ENCODE peak calls at places on chromosomes 2 and 18, in nine cellular contexts. Q is NT2/D1; X is sigmoid colon; G is lung; E is lower lobe of right lung; Z is CD8-positive, alpha-beta T cell; I is hepatocyte; W is tibial artery; M is right cardiac atrium. D is an unnamed sample.

GRCh38 chr18:74942319-74942910 is 266.5 kb downstream of the PTGR3 start:
- DNase-seq in E (no peak), Z (no peak), X (no peak), W (no peak), I (no peak), G (no peak), M (no peak), Q (no peak), D (no peak)

GRCh38 chr2:180983468-180984388 is 3.3 kb downstream of the UBE2E3 start:
- DNase-seq in Q (peak; percentile 42), I (peak; percentile 68), X (no peak), Z (peak; percentile 33), G (no peak), M (no peak), W (no peak), E (no peak), D (no peak)

GRCh38 chr2:222521099-222521498 is 96.8 kb downstream of the SGPP2 start:
- DNase-seq in Z (no peak), W (no peak), G (no peak), X (no peak), E (no peak), M (no peak), Q (no peak), I (no peak), D (no peak)

GRCh38 chr18:73136134-73136533 is 268.3 kb upstream of the NETO1 start:
- DNase-seq in Z (no peak), E (no peak), M (no peak), I (peak; percentile 8), Q (no peak), X (no peak), G (no peak), W (no peak), D (no peak)

GRCh38 chr2:85410584-85411404 is 628 bp upstream of the CAPG start:
- DNase-seq in W (no peak), G (no peak), E (no peak), M (peak; percentile 10), X (no peak), Q (no peak), Z (no peak), I (no peak), D (no peak)

GRCh38 chr2:46575467-46575866 is 96.1 kb downstream of the TMEM247 start:
- DNase-seq in E (no peak), I (no peak), G (no peak), W (no peak), X (no peak), Q (no peak), M (no peak), Z (no peak), D (no peak)

GRCh38 chr18:34352385-34353163 is 127.9 kb upstream of the NOL4 start:
- DNase-seq in X (no peak), Z (no peak), W (no peak), I (peak; percentile 16), Q (no peak), M (no peak), G (no peak), E (no peak), D (no peak)

GRCh38 chr2:9333591-9334171 is 89.6 kb downstream of the ITGB1BP1 start:
- DNase-seq in W (peak; percentile 70), E (no peak), G (peak; percentile 60), Q (peak; percentile 40), I (peak; percentile 84), Z (no peak), M (no peak), X (peak; percentile 81), D (no peak)

GRCh38 chr2:196274387-196274809 is 103.0 kb upstream of the STK17B start:
- DNase-seq in Q (no peak), G (no peak), W (peak; percentile 32), I (peak; percentile 41), M (no peak), X (no peak), Z (peak; percentile 38), E (no peak), D (no peak)

GRCh38 chr2:95121150-95121494 is 486 bp downstream of the MRPS5 start:
- DNase-seq in Q (no peak), E (no peak), M (no peak), I (no peak), Z (no peak), X (no peak), W (no peak), G (peak; percentile 38), D (no peak)

GRCh38 chr2:197345846-197346370 is 35.3 kb upstream of the ANKRD44 start:
- DNase-seq in X (no peak), Q (no peak), E (no peak), G (no peak), M (no peak), W (no peak), I (no peak), Z (no peak), D (no peak)

GRCh38 chr2:202299712-202300111 is 34.1 kb downstream of the NOP58 start:
- DNase-seq in G (no peak), Z (no peak), M (no peak), E (no peak), Q (no peak), X (no peak), W (no peak), I (no peak), D (no peak)

GRCh38 chr2:777546-777945 is 100.3 kb upstream of the TMEM18 start:
- DNase-seq in M (no peak), Z (no peak), G (no peak), E (no peak), W (no peak), Q (no peak), I (no peak), X (no peak), D (no peak)
- H3K9me3 ChIP-seq in M (no peaks in the 10 kb centered on the region), Z (no peaks in the 10 kb centered on the region), G (no peaks in the 10 kb centered on the region), E (no peaks in the 10 kb centered on the region), W (no peaks in the 10 kb centered on the region), Q (no peaks in the 10 kb centered on the region), I (no peaks in the 10 kb centered on the region), X (no peaks in the 10 kb centered on the region), D (no peaks in the 10 kb centered on the region)

GRCh38 chr2:14348247-14348646 is 284.3 kb upstream of the LRATD1 start:
- DNase-seq in G (no peak), I (no peak), W (no peak), E (no peak), X (no peak), Z (no peak), Q (no peak), M (no peak), D (no peak)
- H3K9me3 ChIP-seq in G (no peaks in the 10 kb centered on the region), I (peaks cover 4% of the 10 kb centered on the region), W (no peaks in the 10 kb centered on the region), E (no peaks in the 10 kb centered on the region), X (no peaks in the 10 kb centered on the region), Z (no peaks in the 10 kb centered on the region), Q (no peaks in the 10 kb centered on the region), M (no peaks in the 10 kb centered on the region), D (no peaks in the 10 kb centered on the region)

DNA sequence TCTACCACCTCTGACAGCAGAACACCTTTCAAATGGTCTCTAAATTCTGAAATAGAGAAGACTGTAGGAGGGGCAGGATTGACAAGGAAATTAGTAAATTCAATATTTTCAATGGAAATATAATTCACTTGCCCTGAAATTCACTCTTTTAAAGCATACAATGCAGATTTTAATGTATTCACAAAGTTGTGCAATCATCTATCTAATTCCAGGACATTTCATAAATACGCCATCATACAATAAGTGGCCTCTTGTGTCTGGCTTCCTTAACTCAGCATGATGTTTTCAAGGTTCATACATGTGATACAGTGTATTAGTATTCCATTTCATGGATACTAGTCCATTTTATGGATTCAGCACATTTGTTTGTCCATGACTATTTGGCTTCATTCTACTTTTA is 74.2 kb downstream of the ZRANB3 start:
- DNase-seq in Q (no peak), G (no peak), Z (no peak), W (no peak), I (no peak), E (no peak), X (no peak), M (no peak), D (no peak)
- H3K9me3 ChIP-seq in Q (peaks cover 35% of the 10 kb centered on the region), G (peaks cover 3% of the 10 kb centered on the region), Z (no peaks in the 10 kb centered on the region), W (peaks cover 8% of the 10 kb centered on the region), I (no peaks in the 10 kb centered on the region), E (peaks cover 25% of the 10 kb centered on the region), X (peaks cover 10% of the 10 kb centered on the region), M (no peaks in the 10 kb centered on the region), D (no peaks in the 10 kb centered on the region)

GRCh38 chr2:2755990-2756389 is 424.9 kb upstream of the MYT1L start:
- DNase-seq in G (no peak), E (no peak), Q (no peak), Z (no peak), M (no peak), W (no peak), I (no peak), X (no peak), D (no peak)

GRCh38 chr2:2756886-2757285 is 425.8 kb upstream of the MYT1L start:
- DNase-seq in W (no peak), G (no peak), Z (no peak), M (no peak), I (no peak), E (no peak), X (no peak), Q (no peak), D (no peak)

GRCh38 chr2:2754940-2755339 is 423.9 kb upstream of the MYT1L start:
- DNase-seq in G (no peak), M (no peak), W (no peak), Q (no peak), E (no peak), I (no peak), Z (no peak), X (no peak), D (no peak)

GRCh38 chr2:2758793-2759367 is 427.8 kb upstream of the MYT1L start:
- DNase-seq in G (no peak), E (no peak), X (no peak), M (no peak), Q (no peak), Z (no peak), W (no peak), I (no peak), D (no peak)

GRCh38 chr2:2757764-2758163 is 426.7 kb upstream of the MYT1L start:
- DNase-seq in W (no peak), G (no peak), Z (no peak), M (no peak), X (no peak), E (no peak), I (no peak), Q (no peak), D (no peak)
- H3K9me3 ChIP-seq in W (peaks cover 7% of the 10 kb centered on the region), G (no peaks in the 10 kb centered on the region), Z (peaks cover 3% of the 10 kb centered on the region), M (no peaks in the 10 kb centered on the region), X (peaks cover 7% of the 10 kb centered on the region), E (peaks cover 7% of the 10 kb centered on the region), I (no peaks in the 10 kb centered on the region), Q (peaks cover 26% of the 10 kb centered on the region), D (no peaks in the 10 kb centered on the region)

GRCh38 chr2:6846967-6847695 is 18.6 kb downstream of the CMPK2 start:
- DNase-seq in W (no peak), E (no peak), G (no peak), X (no peak), Z (no peak), I (no peak), Q (no peak), M (no peak), D (no peak)

GRCh38 chr2:6845312-6845711 is 20.4 kb downstream of the CMPK2 start:
- DNase-seq in I (no peak), G (no peak), Q (no peak), E (no peak), M (no peak), W (no peak), Z (no peak), X (no peak), D (no peak)

GRCh38 chr2:6846540-6846939 is 19.2 kb downstream of the CMPK2 start:
- DNase-seq in M (no peak), Q (no peak), X (no peak), I (no peak), W (no peak), E (no peak), G (no peak), Z (no peak), D (no peak)

GRCh38 chr2:6841537-6842287 is 24.0 kb downstream of the CMPK2 start:
- DNase-seq in Q (no peak), Z (no peak), G (no peak), E (no peak), W (no peak), I (no peak), M (no peak), X (no peak), D (no peak)

GRCh38 chr2:6845903-6846302 is 19.8 kb downstream of the CMPK2 start:
- DNase-seq in Z (no peak), E (no peak), X (no peak), Q (no peak), W (no peak), M (no peak), I (no peak), G (no peak), D (no peak)
- H3K9me3 ChIP-seq in Z (peaks cover 42% of the 10 kb centered on the region), E (peaks cover 69% of the 10 kb centered on the region), X (peaks cover 64% of the 10 kb centered on the region), Q (peaks cover 51% of the 10 kb centered on the region), W (peaks cover 74% of the 10 kb centered on the region), M (peaks cover 16% of the 10 kb centered on the region), I (peaks cover 25% of the 10 kb centered on the region), G (peaks cover 36% of the 10 kb centered on the region), D (peaks cover 33% of the 10 kb centered on the region)